ENCODE peak calls at places on chromosome 2, in nine cellular contexts. E is iPS DF 19.7; Y is caudate nucleus; K is T47D; V is HFF-Myc; Q is activated T-cell treated with anti-CD3 and anti-CD28 coated beads, Interleukin-2, amount 50 U/mL, for 72 hours; S is GDM1; Z is activated T-helper 1 cell treated with Interleukin-2 at 50 U/mL for 16 hours; X is NCI-H1694 treated with DMSO at 0.1 percent for 48 hours. L is an unnamed sample.

GRCh38 chr2:99710720-99711612 is 221.1 kb upstream of the REV1 start:
- DNase-seq in E (no peak), Y (peak), K (peak), V (no peak), Q (no peak), S (no peak), Z (no peak), X (peak), L (no peak)

GRCh38 chr2:170972508-170973224 is 43.6 kb downstream of the GORASP2 start:
- DNase-seq in E (no peak), Y (peak), K (peak), V (no peak), Q (no peak), S (no peak), Z (no peak), X (peak), L (no peak)

GRCh38 chr2:216621292-216621691 is 11.9 kb upstream of the IGFBP2 start:
- DNase-seq in E (no peak), Y (no peak), K (no peak), V (no peak), Q (no peak), S (no peak), Z (no peak), X (peak), L (no peak)

GRCh38 chr2:170282851-170283250 is 104.9 kb downstream of the MYO3B start:
- DNase-seq in E (peak), Y (no peak), K (no peak), V (no peak), Q (no peak), S (no peak), Z (no peak), X (no peak), L (no peak)

GRCh38 chr2:33645861-33646260 is 46.8 kb upstream of the FAM98A start:
- DNase-seq in E (no peak), Y (no peak), K (no peak), V (no peak), Q (no peak), S (no peak), Z (no peak), X (no peak), L (no peak)

GRCh38 chr2:205696541-205697441 is 14.5 kb downstream of the NRP2 start:
- DNase-seq in E (no peak), Y (no peak), K (peak), V (no peak), Q (no peak), S (no peak), Z (no peak), X (no peak), L (no peak)

GRCh38 chr2:98396745-98397355 is 47.8 kb upstream of the INPP4A start:
- DNase-seq in E (no peak), Y (no peak), K (no peak), V (no peak), Q (no peak), S (no peak), Z (no peak), X (no peak), L (no peak)

GRCh38 chr2:201900362-201900761 is 94.0 kb downstream of the CDK15 start:
- DNase-seq in E (no peak), Y (no peak), K (no peak), V (no peak), Q (no peak), S (no peak), Z (no peak), X (no peak), L (no peak)

GRCh38 chr2:233139875-233140585 is 79.9 kb downstream of the INPP5D start:
- DNase-seq in E (no peak), Y (no peak), K (no peak), V (no peak), Q (no peak), S (no peak), Z (no peak), X (no peak), L (no peak)

GRCh38 chr2:78418041-78418440 is 607.5 kb upstream of the REG3G start:
- DNase-seq in E (no peak), Y (no peak), K (peak), V (no peak), Q (no peak), S (no peak), Z (no peak), X (peak), L (no peak)

GRCh38 chr2:199223791-199224190 is 233.9 kb downstream of the SATB2 start:
- DNase-seq in E (no peak), Y (no peak), K (no peak), V (no peak), Q (no peak), S (no peak), Z (no peak), X (no peak), L (no peak)

GRCh38 chr2:233130024-233130423 is 69.9 kb downstream of the INPP5D start:
- DNase-seq in E (no peak), Y (no peak), K (no peak), V (no peak), Q (no peak), S (no peak), Z (no peak), X (no peak), L (no peak)

GRCh38 chr2:88933077-88933476 is 241.6 kb downstream of the RPIA start:
- DNase-seq in E (no peak), Y (no peak), K (no peak), V (no peak), Q (no peak), S (no peak), Z (no peak), X (no peak), L (no peak)

GRCh38 chr2:53874401-53874950 is 14.7 kb upstream of the GPR75 start:
- DNase-seq in E (no peak), Y (no peak), K (no peak), V (no peak), Q (no peak), S (no peak), Z (no peak), X (no peak), L (no peak)

GRCh38 chr2:157722580-157723234 is 94.0 kb upstream of the ACVR1C start:
- DNase-seq in E (no peak), Y (no peak), K (no peak), V (no peak), Q (no peak), S (no peak), Z (no peak), X (peak), L (no peak)

L was measured in AG09319.